ENCODE peak calls at places on chromosomes 6 and 20, in four cellular contexts. C is HepG2, B is endothelial cell of umbilical vein, U is spleen. I is an unnamed sample.

GRCh38 chr20:19493794-19494495 is 264.1 kb upstream of the RIN2 start:
- DNase-seq in C (no peak), B (no peak), U (no peak), I (no peak)

GRCh38 chr20:38197217-38198008 is 32.3 kb upstream of the TGM2 start:
- DNase-seq in C (no peak), B (no peak), U (no peak), I (no peak)

GRCh38 chr6:162726997-162727346 is 594 bp downstream of the PRKN start:
- DNase-seq in C (no peak), B (no peak), U (no peak), I (no peak)

GRCh38 chr20:34626978-34627377 is 49.9 kb downstream of the PIGU start:
- DNase-seq in C (no peak), B (no peak), U (no peak), I (no peak)

GRCh38 chr6:22658934-22659333 is 89.6 kb downstream of the HDGFL1 start:
- DNase-seq in C (no peak), B (no peak), U (no peak), I (no peak)

GRCh38 chr6:36201612-36202011 is 5.1 kb downstream of the BRPF3 start:
- DNase-seq in C (no peak), B (no peak), U (no peak), I (no peak)

GRCh38 chr20:9051508-9051907 is 17.4 kb upstream of the PLCB4 start:
- DNase-seq in C (peak; percentile 43), B (peak; percentile 93), U (no peak), I (no peak)

GRCh38 chr6:169669889-169670288 is 31.9 kb downstream of the WDR27 start:
- DNase-seq in C (no peak), B (peak; percentile 98), U (no peak), I (no peak)

GRCh38 chr20:24863356-24863755 is 85.7 kb upstream of the CST7 start:
- DNase-seq in C (no peak), B (no peak), U (no peak), I (no peak)

GRCh38 chr6:156839591-156840001 is 62.4 kb downstream of the ARID1B start:
- DNase-seq in C (no peak), B (peak; percentile 32), U (no peak), I (no peak)

GRCh38 chr6:34792605-34793500 is 970 bp downstream of the BLTP3A start:
- DNase-seq in C (peak; percentile 57), B (peak; percentile 51), U (peak; percentile 74), I (peak; percentile 20)

GRCh38 chr6:84065718-84066290 is 32.2 kb downstream of the MRAP2 start:
- DNase-seq in C (no peak), B (peak; percentile 89), U (no peak), I (no peak)

GRCh38 chr6:147905721-147906120 is 397.2 kb downstream of the SAMD5 start:
- DNase-seq in C (no peak), B (no peak), U (no peak), I (no peak)

GRCh38 chr6:148523051-148523450 is 180.4 kb downstream of the SASH1 start:
- DNase-seq in C (no peak), B (no peak), U (no peak), I (no peak)

GRCh38 chr6:5744497-5744896 is 262.2 kb downstream of the NRN1 start:
- DNase-seq in C (no peak), B (no peak), U (no peak), I (no peak)

GRCh38 chr6:47240277-47240890 is 69.3 kb downstream of the TNFRSF21 start:
- DNase-seq in C (no peak), B (no peak), U (no peak), I (no peak)

GRCh38 chr6:43494321-43494720 is 15.8 kb downstream of the LRRC73 start:
- DNase-seq in C (no peak), B (no peak), U (no peak), I (no peak)

GRCh38 chr6:10203651-10204050 is 211.2 kb downstream of the TFAP2A start:
- DNase-seq in C (no peak), B (no peak), U (no peak), I (no peak)

GRCh38 chr6:42013134-42013516 is 37.2 kb upstream of the TAF8 start:
- DNase-seq in C (no peak), B (no peak), U (no peak), I (no peak)

GRCh38 chr20:433300-433975 is 25.3 kb downstream of the RBCK1 start:
- DNase-seq in C (no peak), B (no peak), U (no peak), I (no peak)

GRCh38 chr6:39021041-39021440 is 27.5 kb upstream of the GLP1R start:
- DNase-seq in C (no peak), B (no peak), U (no peak), I (no peak)

GRCh38 chr6:167817016-167817415 is 9.7 kb upstream of the AFDN start:
- DNase-seq in C (no peak), B (no peak), U (no peak), I (no peak)

GRCh38 chr6:117346142-117346930 is 79.4 kb downstream of the ROS1 start:
- DNase-seq in C (peak; percentile 23), B (peak; percentile 32), U (no peak), I (no peak)

GRCh38 chr6:13243033-13243432 is 85.3 kb downstream of the TBC1D7 start:
- DNase-seq in C (no peak), B (no peak), U (no peak), I (no peak)

GRCh38 chr6:8238772-8239683 is 136.7 kb upstream of the EEF1E1 start:
- DNase-seq in C (no peak), B (no peak), U (no peak), I (no peak)

GRCh38 chr6:107735906-107736635 is 88.0 kb downstream of the SCML4 start:
- DNase-seq in C (no peak), B (no peak), U (no peak), I (no peak)

GRCh38 chr6:16332175-16332542 is 93.8 kb downstream of the GMPR start:
- DNase-seq in C (peak; percentile 78), B (peak; percentile 89), U (peak; percentile 91), I (peak; percentile 58)

GRCh38 chr6:165876568-165876967 is 213.5 kb upstream of the PDE10A start:
- DNase-seq in C (no peak), B (no peak), U (no peak), I (no peak)

GRCh38 chr20:3741846-3742458 is 9.5 kb downstream of the HSPA12B start:
- DNase-seq in C (no peak), B (no peak), U (no peak), I (no peak)

GRCh38 chr20:49938173-49939163 is 2.3 kb downstream of the RNF114 start:
- DNase-seq in C (no peak), B (peak; percentile 49), U (peak; percentile 25), I (no peak)

GRCh38 chr6:41492261-41492891 is 53.8 kb upstream of the FOXP4 start:
- DNase-seq in C (no peak), B (no peak), U (no peak), I (no peak)

GRCh38 chr6:113594726-113595125 is 262.4 kb upstream of the MARCKS start:
- DNase-seq in C (peak; percentile 18), B (no peak), U (no peak), I (no peak)

GRCh38 chr20:17504326-17504897 is 26.8 kb downstream of the BFSP1 start:
- DNase-seq in C (no peak), B (no peak), U (peak; percentile 83), I (no peak)

GRCh38 chr6:143399176-143399575 is 51.3 kb downstream of the ADAT2 start:
- DNase-seq in C (no peak), B (no peak), U (no peak), I (no peak)
- H3K27ac ChIP-seq in C (no peak overlapping the region), B (no peak overlapping the region), U (no peak overlapping the region), I (no peak overlapping the region)

GRCh38 chr20:60905919-60906318 is 346.1 kb upstream of the CDH4 start:
- DNase-seq in C (no peak), B (no peak), U (no peak), I (no peak)
- TF ChIP-seq POLR2AphosphoS5 in C (no peak), B (no peak), U (no peak), I (no peak)

GRCh38 chr6:63523630-63524029 is 48.6 kb upstream of the LOC128125822 start:
- DNase-seq in C (no peak), B (no peak), U (no peak), I (no peak)

GRCh38 chr6:63516186-63516944 is 55.9 kb upstream of the LOC128125822 start:
- DNase-seq in C (peak; percentile 100), B (no peak), U (no peak), I (no peak)

GRCh38 chr6:63526931-63527330 is 45.3 kb upstream of the LOC128125822 start:
- DNase-seq in C (no peak), B (no peak), U (no peak), I (no peak)

GRCh38 chr6:63525186-63525878 is 46.9 kb upstream of the LOC128125822 start:
- DNase-seq in C (no peak), B (no peak), U (no peak), I (no peak)

GRCh38 chr6:63521475-63522210 is 50.6 kb upstream of the LOC128125822 start:
- DNase-seq in C (peak; percentile 76), B (no peak), U (no peak), I (no peak)
- TF ChIP-seq POLR2A in C (peak; percentile 55), B (no peak), U (no peak), I (no peak)

DNA sequence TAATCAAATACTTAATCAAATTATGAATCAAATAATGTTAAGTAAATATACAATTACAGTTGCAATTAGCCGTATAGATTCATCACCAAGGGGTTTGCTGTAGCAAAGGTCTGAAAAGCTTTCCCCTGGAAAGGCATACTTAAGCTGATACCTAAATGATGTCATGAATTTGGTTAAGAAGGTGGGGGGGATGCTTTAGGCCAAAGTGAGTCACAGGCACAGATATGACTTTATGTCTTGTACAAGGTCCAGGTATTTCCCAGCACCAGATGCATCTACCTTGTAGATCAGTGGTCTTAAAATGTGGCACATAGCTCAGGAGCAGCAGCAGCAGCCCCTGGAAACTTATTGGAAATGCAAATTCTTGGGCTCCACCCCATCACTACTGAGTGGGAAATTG is 557.3 kb upstream of the CDH4 start:
- DNase-seq in C (no peak), B (no peak), U (no peak), I (no peak)
- H3K27ac ChIP-seq in C (no peak overlapping the region), B (no peak overlapping the region), U (no peak overlapping the region), I (no peak overlapping the region)

I was measured in breast epithelium.